ENCODE peak calls at places on chromosomes 3 and 15, in ten cellular contexts. P is A549, W is esophagus muscularis mucosa, H is esophagus squamous epithelium, T is heart left ventricle, L is adrenal gland, C is IMR-90, F is ovary, N is lower leg skin, I is breast epithelium. U is an unnamed sample.
A peak's percentile ranks its signal among the peaks of the same experiment; 100 is the strongest.

GRCh38 chr3:35422826-35423601 is 216.3 kb upstream of the ARPP21 start:
- DNase-seq in P (no peak), W (no peak), H (no peak), T (no peak), L (no peak), C (no peak), F (no peak), N (no peak), I (no peak), U (no peak)

GRCh38 chr3:66577804-66578203 is 77.0 kb upstream of the LRIG1 start:
- DNase-seq in P (no peak), W (no peak), H (no peak), T (no peak), L (no peak), C (no peak), F (no peak), N (no peak), I (no peak), U (no peak)

GRCh38 chr3:177589921-177590336 is 392.6 kb upstream of the TBL1XR1 start:
- DNase-seq in P (peak; percentile 88), W (no peak), H (no peak), T (no peak), L (no peak), C (peak; percentile 93), F (no peak), N (no peak), I (no peak), U (peak; percentile 33)

GRCh38 chr15:82936966-82937647 is 15.4 kb downstream of the HOMER2 start:
- DNase-seq in P (peak; percentile 72), W (no peak), H (no peak), T (no peak), L (no peak), C (peak; percentile 6), F (no peak), N (no peak), I (no peak), U (no peak)

GRCh38 chr15:27234593-27234992 is 263.6 kb downstream of the GABRG3 start:
- DNase-seq in P (no peak), W (no peak), H (no peak), T (no peak), L (no peak), C (no peak), F (no peak), N (no peak), I (no peak), U (no peak)

GRCh38 chr15:97791824-97792792 is 168.4 kb upstream of the ARRDC4 start:
- DNase-seq in P (no peak), W (no peak), H (no peak), T (no peak), L (no peak), C (no peak), F (no peak), N (no peak), I (no peak), U (no peak)

GRCh38 chr3:77134801-77135200 is 94.9 kb downstream of the ROBO2 start:
- DNase-seq in P (no peak), W (no peak), H (no peak), T (no peak), L (no peak), C (no peak), F (no peak), N (no peak), I (no peak), U (no peak)

GRCh38 chr15:49227602-49228001 is 57.6 kb downstream of the GALK2 start:
- DNase-seq in P (no peak), W (no peak), H (no peak), T (no peak), L (no peak), C (no peak), F (no peak), N (no peak), I (no peak), U (no peak)

GRCh38 chr15:28060005-28060404 is 39.1 kb downstream of the OCA2 start:
- DNase-seq in P (no peak), W (no peak), H (no peak), T (no peak), L (no peak), C (no peak), F (no peak), N (no peak), I (no peak), U (no peak)

GRCh38 chr3:100697723-100698285 is 11.5 kb upstream of the TFG start:
- DNase-seq in P (no peak), W (no peak), H (no peak), T (no peak), L (no peak), C (no peak), F (no peak), N (no peak), I (no peak), U (no peak)

GRCh38 chr3:19348500-19348899 is 200.2 kb downstream of the KCNH8 start:
- DNase-seq in P (no peak), W (no peak), H (no peak), T (no peak), L (no peak), C (no peak), F (no peak), N (no peak), I (no peak), U (no peak)

GRCh38 chr3:43162573-43163084 is 56.8 kb upstream of the POMGNT2 start:
- DNase-seq in P (no peak), W (peak; percentile 84), H (no peak), T (no peak), L (no peak), C (no peak), F (no peak), N (no peak), I (no peak), U (no peak)

GRCh38 chr3:190017575-190018288 is 103.0 kb downstream of the P3H2 start:
- DNase-seq in P (peak; percentile 77), W (no peak), H (no peak), T (no peak), L (peak; percentile 50), C (peak; percentile 84), F (no peak), N (no peak), I (no peak), U (peak; percentile 17)

GRCh38 chr15:31089361-31090047 is 12.0 kb downstream of the TRPM1 start:
- DNase-seq in P (no peak), W (no peak), H (no peak), T (no peak), L (no peak), C (no peak), F (no peak), N (peak; percentile 83), I (no peak), U (no peak)

GRCh38 chr3:156522673-156523072 is 32.2 kb downstream of the SSR3 start:
- DNase-seq in P (no peak), W (no peak), H (no peak), T (no peak), L (no peak), C (no peak), F (no peak), N (no peak), I (no peak), U (no peak)

GRCh38 chr15:90889313-90889730 is 5.0 kb downstream of the FES start:
- DNase-seq in P (no peak), W (no peak), H (no peak), T (no peak), L (no peak), C (no peak), F (no peak), N (no peak), I (no peak), U (no peak)

GRCh38 chr15:93058128-93058527 is 30.9 kb downstream of the RGMA start:
- DNase-seq in P (no peak), W (no peak), H (no peak), T (no peak), L (no peak), C (no peak), F (no peak), N (no peak), I (no peak), U (no peak)

GRCh38 chr3:172090035-172090434 is 50.7 kb downstream of the FNDC3B start:
- DNase-seq in P (no peak), W (no peak), H (no peak), T (no peak), L (no peak), C (no peak), F (no peak), N (no peak), I (no peak), U (no peak)

GRCh38 chr15:96329403-96329981 is 1.0 kb upstream of the NR2F2 start:
- DNase-seq in P (peak; percentile 10), W (no peak), H (no peak), T (no peak), L (no peak), C (no peak), F (peak; percentile 49), N (no peak), I (no peak), U (no peak)
- TF ChIP-seq POLR2A in P (no peak), W (no peak), H (no peak), T (no peak), L (no peak), C (no peak), F (no peak), N (no peak), I (no peak), U (no peak)

GRCh38 chr15:89115547-89115946 is 27.3 kb downstream of the ABHD2 start:
- DNase-seq in P (peak; percentile 59), W (no peak), H (no peak), T (no peak), L (no peak), C (no peak), F (no peak), N (no peak), I (no peak), U (no peak)
- TF ChIP-seq POLR2A in P (no peak), W (no peak), H (no peak), T (no peak), L (no peak), C (no peak), F (no peak), N (no peak), I (no peak), U (no peak)

DNA sequence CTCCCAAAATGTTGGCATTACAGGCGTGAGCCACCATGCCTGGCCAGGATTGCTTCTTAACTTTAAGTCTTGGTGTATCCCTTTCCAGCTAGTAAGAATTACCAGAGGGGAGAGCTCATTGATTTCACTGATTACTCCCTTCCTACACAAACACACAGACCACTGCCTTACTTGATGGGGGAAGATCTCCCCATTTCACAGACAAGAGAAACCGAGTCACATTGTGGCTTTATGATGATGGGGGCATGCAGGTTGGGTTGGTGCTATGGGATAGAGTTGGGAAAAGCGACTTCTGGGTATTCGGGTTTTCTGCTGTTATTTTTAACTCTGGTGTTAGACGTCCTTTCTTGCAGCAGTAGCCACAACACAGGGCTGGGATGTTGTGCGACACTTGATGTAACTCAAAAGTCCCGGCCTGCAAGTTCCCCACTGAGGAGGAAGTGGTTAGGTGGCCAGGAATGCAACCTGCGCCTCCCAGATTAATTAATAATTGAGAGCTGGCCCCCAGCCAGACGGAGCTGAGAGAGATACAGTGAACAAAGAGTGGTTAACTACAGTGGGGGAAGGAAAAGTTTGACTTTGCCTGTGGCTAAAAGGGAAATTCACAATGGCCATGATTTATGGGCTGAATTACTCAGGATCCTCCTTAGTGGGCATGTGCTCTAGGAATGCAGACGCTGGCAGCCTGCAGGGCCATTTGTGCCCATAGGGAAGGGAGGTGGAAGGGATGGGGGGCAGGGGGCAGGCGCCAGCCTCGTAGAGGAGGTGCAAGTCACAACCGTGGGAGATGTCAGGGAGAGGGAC is 63.6 kb downstream of the SMAD6 start:
- DNase-seq in P (peak; percentile 97), W (no peak), H (no peak), T (peak; percentile 56), L (no peak), C (no peak), F (peak; percentile 46), N (no peak), I (peak; percentile 72), U (no peak)
- TF ChIP-seq POLR2A in P (no peak), W (no peak), H (no peak), T (no peak), L (no peak), C (no peak), F (no peak), N (no peak), I (no peak), U (no peak)

GRCh38 chr3:197539651-197540051 is 16.1 kb downstream of the BDH1 start:
- DNase-seq in P (no peak), W (no peak), H (no peak), T (no peak), L (no peak), C (no peak), F (no peak), N (peak; percentile 84), I (no peak), U (no peak)
- TF ChIP-seq POLR2A in P (no peak), W (no peak), H (no peak), T (no peak), L (no peak), C (no peak), F (no peak), N (no peak), I (no peak), U (no peak)

U was measured in H54.